ENCODE peak calls at places on chromosomes 3 and 15, in seven cellular contexts. Y is prostate gland, M is IMR-90, T is thyroid gland, I is upper lobe of left lung, X is adrenal gland, V is esophagus muscularis mucosa. W is an unnamed sample.

GRCh38 chr15:40477703-40478269 is 7.0 kb downstream of the CHST14 start:
- DNase-seq in Y (peak), M (no peak), T (peak), I (peak), X (no peak), V (no peak), W (peak)

GRCh38 chr3:65896321-65896720 is 142.4 kb downstream of the MAGI1 start:
- DNase-seq in Y (no peak), M (no peak), T (no peak), I (no peak), X (no peak), V (no peak), W (no peak)

GRCh38 chr3:176554791-176555330 is 642.4 kb downstream of the TBL1XR1 start:
- DNase-seq in Y (no peak), M (no peak), T (no peak), I (no peak), X (no peak), V (no peak), W (no peak)

GRCh38 chr15:41568350-41569017 is 9.5 kb downstream of the TYRO3 start:
- DNase-seq in Y (no peak), M (peak), T (no peak), I (peak), X (no peak), V (no peak), W (no peak)

GRCh38 chr15:60419752-60420151 is 22.0 kb upstream of the ANXA2 start:
- DNase-seq in Y (no peak), M (peak), T (no peak), I (peak), X (no peak), V (no peak), W (no peak)

GRCh38 chr3:174169736-174170135 is 689.4 kb upstream of the NAALADL2 start:
- DNase-seq in Y (no peak), M (no peak), T (no peak), I (no peak), X (no peak), V (no peak), W (no peak)

GRCh38 chr15:95325763-95326688 is 1004.5 kb upstream of the NR2F2 start:
- DNase-seq in Y (no peak), M (no peak), T (no peak), I (no peak), X (no peak), V (no peak), W (no peak)

GRCh38 chr3:54188176-54188791 is 65.9 kb downstream of the CACNA2D3 start:
- DNase-seq in Y (peak), M (peak), T (peak), I (no peak), X (peak), V (no peak), W (no peak)

GRCh38 chr3:18767756-18768303 is 342.7 kb upstream of the SATB1 start:
- DNase-seq in Y (no peak), M (no peak), T (no peak), I (no peak), X (no peak), V (no peak), W (no peak)

GRCh38 chr15:92184142-92184541 is 209.5 kb upstream of the ST8SIA2 start:
- DNase-seq in Y (no peak), M (no peak), T (no peak), I (no peak), X (no peak), V (no peak), W (no peak)

GRCh38 chr15:78808550-78808949 is 2.7 kb downstream of the ADAMTS7 start:
- DNase-seq in Y (no peak), M (peak), T (no peak), I (no peak), X (no peak), V (no peak), W (no peak)

GRCh38 chr15:68487087-68487843 is 55.3 kb upstream of the ITGA11 start:
- DNase-seq in Y (peak), M (peak), T (no peak), I (no peak), X (no peak), V (no peak), W (peak)

GRCh38 chr3:134030382-134030753 is 643 bp upstream of the SLCO2A1 start:
- DNase-seq in Y (peak), M (no peak), T (peak), I (no peak), X (no peak), V (peak), W (no peak)

GRCh38 chr3:53045107-53045783 is 628 bp downstream of the SFMBT1 start:
- DNase-seq in Y (peak), M (peak), T (peak), I (peak), X (peak), V (no peak), W (no peak)

GRCh38 chr15:64009798-64010241 is 36.5 kb downstream of the DAPK2 start:
- DNase-seq in Y (no peak), M (peak), T (no peak), I (no peak), X (no peak), V (no peak), W (no peak)

GRCh38 chr3:87420171-87420570 is 143.8 kb upstream of the POU1F1 start:
- DNase-seq in Y (no peak), M (no peak), T (no peak), I (no peak), X (no peak), V (no peak), W (no peak)

GRCh38 chr15:72304596-72304995 is 15.4 kb downstream of the CELF6 start:
- DNase-seq in Y (no peak), M (no peak), T (no peak), I (no peak), X (no peak), V (no peak), W (no peak)

GRCh38 chr15:63264685-63265302 is 12.6 kb upstream of the APH1B start:
- DNase-seq in Y (no peak), M (peak), T (no peak), I (no peak), X (no peak), V (no peak), W (no peak)

GRCh38 chr15:74955017-74955416 is 1.6 kb downstream of the RPP25 start:
- DNase-seq in Y (no peak), M (no peak), T (no peak), I (no peak), X (no peak), V (no peak), W (no peak)

GRCh38 chr3:160400048-160400630 is 689 bp downstream of the SMC4 start:
- DNase-seq in Y (peak), M (peak), T (peak), I (peak), X (peak), V (no peak), W (peak)

GRCh38 chr3:107506458-107506857 is 16.3 kb upstream of the BBX start:
- DNase-seq in Y (no peak), M (peak), T (no peak), I (no peak), X (no peak), V (no peak), W (no peak)

GRCh38 chr3:125055165-125055912 is 458 bp downstream of the HEG1 start:
- DNase-seq in Y (no peak), M (peak), T (peak), I (no peak), X (peak), V (no peak), W (no peak)

GRCh38 chr3:30602946-30603345 is 3.5 kb upstream of the TGFBR2 start:
- DNase-seq in Y (no peak), M (no peak), T (no peak), I (no peak), X (no peak), V (no peak), W (no peak)

GRCh38 chr3:115248274-115248673 is 101.2 kb upstream of the ZBTB20 start:
- DNase-seq in Y (no peak), M (peak), T (no peak), I (no peak), X (no peak), V (no peak), W (no peak)

GRCh38 chr3:170572665-170573253 is 13.1 kb downstream of the SLC7A14 start:
- DNase-seq in Y (no peak), M (peak), T (no peak), I (no peak), X (peak), V (no peak), W (no peak)

GRCh38 chr3:69080233-69080644 is at the start of gene UBA3:
- DNase-seq in Y (peak), M (peak), T (peak), I (peak), X (peak), V (peak), W (peak)

GRCh38 chr3:78765671-78766485 is 1001.9 kb downstream of the ROBO1 start:
- DNase-seq in Y (peak), M (no peak), T (no peak), I (no peak), X (no peak), V (no peak), W (no peak)

GRCh38 chr3:29212789-29213433 is 68.0 kb upstream of the RBMS3 start:
- DNase-seq in Y (no peak), M (no peak), T (no peak), I (no peak), X (no peak), V (no peak), W (no peak)

GRCh38 chr3:54830658-54831057 is 97.2 kb downstream of the LRTM1 start:
- DNase-seq in Y (no peak), M (peak), T (no peak), I (no peak), X (no peak), V (no peak), W (no peak)

GRCh38 chr3:117195034-117195433 is 485.5 kb downstream of the TUSC7 start:
- DNase-seq in Y (no peak), M (no peak), T (no peak), I (no peak), X (no peak), V (no peak), W (no peak)

GRCh38 chr3:156617145-156617544 is 57.2 kb upstream of the TIPARP start:
- DNase-seq in Y (no peak), M (no peak), T (no peak), I (no peak), X (no peak), V (no peak), W (no peak)

GRCh38 chr3:156619376-156619775 is 55.0 kb upstream of the TIPARP start:
- DNase-seq in Y (no peak), M (peak), T (no peak), I (no peak), X (no peak), V (no peak), W (no peak)

GRCh38 chr3:156615592-156616173 is 58.7 kb upstream of the TIPARP start:
- DNase-seq in Y (no peak), M (peak), T (peak), I (peak), X (no peak), V (no peak), W (no peak)

GRCh38 chr3:156620260-156620659 is 54.1 kb upstream of the TIPARP start:
- DNase-seq in Y (no peak), M (peak), T (peak), I (no peak), X (no peak), V (no peak), W (no peak)

GRCh38 chr3:156617781-156618180 is 56.6 kb upstream of the TIPARP start:
- DNase-seq in Y (no peak), M (no peak), T (no peak), I (no peak), X (no peak), V (no peak), W (no peak)
- H3K4me3 ChIP-seq in Y (no peak), M (no peak), T (no peak), I (no peak), X (no peak), V (no peak), W (no peak)

GRCh38 chr15:76993114-76993715 is 1.7 kb upstream of the PSTPIP1 start:
- DNase-seq in Y (no peak), M (no peak), T (no peak), I (no peak), X (no peak), V (no peak), W (no peak)
- TF ChIP-seq CTCF in Y (no peak), M (no peak), T (no peak), I (no peak), X (no peak), V (no peak), W (no peak)

GRCh38 chr15:29669823-29670222 is 152.4 kb downstream of the TJP1 start:
- DNase-seq in Y (no peak), M (peak), T (no peak), I (no peak), X (no peak), V (no peak), W (no peak)

GRCh38 chr15:29672446-29672845 is 149.8 kb downstream of the TJP1 start:
- DNase-seq in Y (no peak), M (no peak), T (no peak), I (no peak), X (no peak), V (no peak), W (peak)

GRCh38 chr15:29670945-29671307 is 151.3 kb downstream of the TJP1 start:
- DNase-seq in Y (peak), M (peak), T (peak), I (peak), X (no peak), V (no peak), W (no peak)

GRCh38 chr15:29670266-29670665 is 152.0 kb downstream of the TJP1 start:
- DNase-seq in Y (no peak), M (no peak), T (no peak), I (no peak), X (no peak), V (no peak), W (no peak)

DNA sequence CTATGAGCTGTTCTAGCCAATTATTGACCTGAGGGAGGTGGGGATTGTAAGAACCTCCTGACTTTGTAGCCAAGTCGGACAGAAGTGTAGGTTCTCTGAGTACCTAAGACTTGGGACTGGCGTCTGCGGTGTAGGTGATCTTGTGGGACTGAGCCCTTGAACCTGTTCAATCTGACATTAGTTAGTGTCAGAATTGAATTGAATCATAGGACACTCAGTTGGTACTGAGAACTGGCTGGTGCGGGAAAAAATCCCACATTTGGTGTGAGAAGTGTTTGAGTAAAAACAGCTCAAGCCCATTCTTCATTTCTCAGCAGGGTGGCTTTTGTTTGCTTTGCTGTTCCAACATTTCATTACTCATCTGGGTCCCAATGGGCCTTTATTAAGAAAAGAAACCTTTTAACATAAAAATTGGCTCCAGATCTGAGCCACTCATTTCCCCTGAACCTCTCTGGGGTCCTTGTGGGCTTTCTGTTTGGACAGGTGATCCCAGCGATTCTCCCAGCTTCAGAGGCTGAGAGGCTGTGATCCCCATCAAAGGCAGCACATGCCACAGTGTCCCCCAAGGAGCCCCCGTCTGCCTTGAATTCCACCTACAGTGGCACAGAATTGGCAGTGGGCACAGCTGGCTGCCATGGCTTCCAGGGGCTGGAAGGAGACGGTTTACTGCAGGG is 150.8 kb downstream of the TJP1 start:
- DNase-seq in Y (no peak), M (peak), T (no peak), I (no peak), X (no peak), V (no peak), W (no peak)
- TF ChIP-seq POLR2A in Y (no peak), M (no peak), T (no peak), I (no peak), X (no peak), V (no peak), W (no peak)

DNA sequence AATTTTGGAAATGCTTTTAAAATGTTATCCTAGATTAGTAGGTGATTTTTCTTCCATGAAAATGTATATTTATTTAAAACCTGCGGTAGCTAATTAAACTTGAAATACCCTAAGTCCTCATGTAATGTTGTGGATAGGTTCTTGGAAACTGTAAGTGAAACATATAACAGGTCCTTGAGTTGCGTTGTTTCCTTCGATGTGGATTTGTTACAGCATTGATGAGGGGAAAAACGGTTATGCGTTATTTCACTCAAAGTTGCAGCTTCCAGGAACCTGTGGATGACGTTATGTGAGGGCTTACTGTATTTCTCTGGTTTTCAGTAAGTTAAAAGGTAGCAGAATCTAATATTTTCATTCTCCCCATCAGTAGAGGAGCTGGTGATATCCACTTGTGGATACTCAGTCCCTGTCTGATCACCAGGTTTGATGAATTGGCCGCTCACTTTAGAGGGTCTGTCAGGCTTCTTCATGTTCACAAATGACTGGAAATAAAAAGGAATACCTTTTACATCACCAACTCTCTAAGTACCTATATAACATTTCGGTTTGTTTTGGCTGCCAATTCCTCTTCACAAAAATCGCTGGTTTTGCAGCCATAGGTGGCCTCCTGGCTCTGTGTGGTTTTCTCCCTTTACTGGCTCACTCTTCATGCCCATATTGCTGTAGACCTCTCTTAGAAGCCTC is 112.4 kb downstream of the FNDC3B start:
- DNase-seq in Y (no peak), M (no peak), T (no peak), I (no peak), X (no peak), V (no peak), W (no peak)
- H3K4me3 ChIP-seq in Y (no peak), M (no peak), T (no peak), I (no peak), X (no peak), V (no peak), W (no peak)

GRCh38 chr3:32165442-32165841 is 59.0 kb downstream of the GPD1L start:
- DNase-seq in Y (no peak), M (no peak), T (no peak), I (no peak), X (no peak), V (no peak), W (no peak)
- TF ChIP-seq CTCF in Y (no peak), M (no peak), T (no peak), I (no peak), X (no peak), V (no peak), W (no peak)

GRCh38 chr15:81264072-81264857 is 59.7 kb downstream of the STARD5 start:
- DNase-seq in Y (no peak), M (no peak), T (no peak), I (no peak), X (no peak), V (peak), W (peak)
- TF ChIP-seq POLR2A in Y (no peak), M (no peak), T (no peak), I (no peak), X (no peak), V (no peak), W (no peak)

GRCh38 chr3:150220791-150221190 is 187.3 kb upstream of the TSC22D2 start:
- DNase-seq in Y (no peak), M (no peak), T (no peak), I (no peak), X (no peak), V (peak), W (no peak)
- H3K4me3 ChIP-seq in Y (peak), M (no peak), T (no peak), I (no peak), X (no peak), V (peak), W (no peak)

GRCh38 chr3:46100812-46101211 is 73.5 kb upstream of the XCR1 start:
- DNase-seq in Y (no peak), M (no peak), T (no peak), I (peak), X (no peak), V (no peak), W (no peak)
- TF ChIP-seq CTCF in Y (no peak), M (no peak), T (no peak), I (no peak), X (no peak), V (no peak), W (no peak)

DNA sequence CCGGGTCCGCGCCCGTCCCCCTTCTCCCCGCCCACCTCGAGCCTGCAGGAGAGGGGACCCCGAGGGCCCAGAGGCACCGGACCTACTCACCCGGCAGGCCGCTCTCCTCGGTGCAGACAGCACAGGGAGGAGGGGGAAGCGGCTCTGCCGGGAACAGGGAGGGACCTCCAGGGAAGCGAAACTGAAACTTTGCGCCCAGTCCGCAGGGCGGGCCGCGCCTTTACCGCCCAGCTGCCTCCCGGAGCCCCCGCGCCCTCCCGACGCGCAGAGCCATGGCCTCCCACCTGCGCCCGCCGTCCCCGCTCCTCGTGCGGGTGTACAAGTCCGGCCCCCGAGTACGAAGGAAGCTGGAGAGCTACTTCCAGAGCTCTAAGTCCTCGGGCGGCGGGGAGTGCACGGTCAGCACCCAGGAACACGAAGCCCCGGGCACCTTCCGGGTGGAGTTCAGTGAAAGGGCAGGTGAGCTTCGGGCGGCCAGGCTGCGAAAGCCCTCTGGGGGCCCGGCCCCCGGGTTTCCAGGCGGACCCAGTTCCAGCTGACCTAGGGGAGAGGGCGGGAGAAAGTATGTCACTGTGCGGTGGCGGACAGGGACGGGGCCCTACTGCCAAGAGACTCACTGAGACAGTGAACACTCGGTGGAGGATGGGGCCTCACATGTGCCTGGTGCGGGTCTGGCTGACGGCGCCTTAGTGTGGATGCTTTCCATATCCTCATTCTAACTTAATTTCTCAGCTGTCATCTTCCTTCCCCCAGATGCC is at the start of the genes DTX3L and PARP9:
- DNase-seq in Y (peak), M (peak), T (peak), I (peak), X (peak), V (peak), W (peak)
- TF ChIP-seq POLR2A in Y (peak), M (peak), T (peak), I (peak), X (peak), V (no peak), W (no peak)